ENCODE peak calls at places on chromosomes 4 and X, in six cellular contexts. K is mucosa of descending colon, U is activated T-cell treated with anti-CD3 and anti-CD28 coated beads for 48 hours, Y is T1000, B is NCI-H774, W is epithelial cell of prostate. G is an unnamed sample.

GRCh38 chr4:148239406-148239805 is 202.8 kb downstream of the NR3C2 start:
- DNase-seq in K (no peak), U (no peak), Y (no peak), B (no peak), W (no peak), G (no peak)

GRCh38 chrX:102840871-102841705 is 96.0 kb upstream of the RAB40AL start:
- DNase-seq in K (no peak), U (no peak), Y (no peak), B (no peak), W (no peak), G (no peak)

GRCh38 chr4:181582595-181582994 is 660.6 kb upstream of the TENM3 start:
- DNase-seq in K (no peak), U (no peak), Y (no peak), B (no peak), W (no peak), G (no peak)

GRCh38 chr4:77156912-77157858 is at the start of gene CCNG2:
- DNase-seq in K (peak; percentile 93), U (peak; percentile 71), Y (no peak), B (peak; percentile 92), W (peak; percentile 60), G (peak; percentile 92)

GRCh38 chr4:165537028-165537648 is 158.3 kb downstream of the CPE start:
- DNase-seq in K (no peak), U (no peak), Y (no peak), B (peak; percentile 1), W (no peak), G (no peak)

GRCh38 chr4:116702949-116703348 is 382.4 kb downstream of the TRAM1L1 start:
- DNase-seq in K (no peak), U (no peak), Y (no peak), B (no peak), W (no peak), G (no peak)

GRCh38 chr4:20639346-20639745 is 60.9 kb upstream of the PACRGL start:
- DNase-seq in K (no peak), U (no peak), Y (no peak), B (peak; percentile 77), W (no peak), G (no peak)

GRCh38 chr4:142331132-142331531 is 515.0 kb downstream of the INPP4B start:
- DNase-seq in K (no peak), U (no peak), Y (no peak), B (no peak), W (no peak), G (no peak)

GRCh38 chrX:47080915-47081236 is 2.6 kb downstream of the RGN start:
- DNase-seq in K (no peak), U (no peak), Y (no peak), B (no peak), W (no peak), G (no peak)

GRCh38 chrX:7132335-7133035 is 15.0 kb upstream of the STS start:
- DNase-seq in K (peak; percentile 72), U (no peak), Y (peak; percentile 8), B (peak; percentile 5), W (peak; percentile 79), G (peak; percentile 93)

GRCh38 chr4:98603683-98604573 is 54.5 kb downstream of the TSPAN5 start:
- DNase-seq in K (no peak), U (no peak), Y (no peak), B (no peak), W (no peak), G (no peak)

GRCh38 chr4:179095585-179096228 is 1653.5 kb upstream of the AGA start:
- DNase-seq in K (no peak), U (no peak), Y (peak; percentile 12), B (no peak), W (no peak), G (no peak)

GRCh38 chrX:10519278-10519677 is 101.1 kb downstream of the MID1 start:
- DNase-seq in K (no peak), U (no peak), Y (no peak), B (no peak), W (no peak), G (no peak)

GRCh38 chr4:129167640-129168260 is 71.8 kb downstream of the C4orf33 start:
- DNase-seq in K (no peak), U (no peak), Y (no peak), B (no peak), W (no peak), G (no peak)

GRCh38 chr4:12458621-12459020 is 1025.5 kb downstream of the RAB28 start:
- DNase-seq in K (no peak), U (no peak), Y (no peak), B (no peak), W (peak; percentile 76), G (no peak)

GRCh38 chr4:1080961-1081688 is 32.2 kb downstream of the RNF212 start:
- DNase-seq in K (no peak), U (no peak), Y (no peak), B (no peak), W (peak; percentile 84), G (no peak)

GRCh38 chrX:85243155-85243554 is 424 bp downstream of the SATL1 start:
- DNase-seq in K (no peak), U (no peak), Y (no peak), B (no peak), W (no peak), G (no peak)

GRCh38 chr4:90443231-90443630 is 316.0 kb downstream of the CCSER1 start:
- DNase-seq in K (no peak), U (no peak), Y (no peak), B (no peak), W (peak; percentile 45), G (no peak)

GRCh38 chr4:89509708-89510269 is 202.2 kb upstream of the GPRIN3 start:
- DNase-seq in K (no peak), U (no peak), Y (no peak), B (no peak), W (no peak), G (no peak)

GRCh38 chr4:27308379-27308778 is 447.7 kb downstream of the STIM2 start:
- DNase-seq in K (no peak), U (no peak), Y (no peak), B (no peak), W (no peak), G (no peak)

GRCh38 chr4:3387943-3388348 is 53.8 kb upstream of the HGFAC start:
- DNase-seq in K (peak; percentile 85), U (no peak), Y (peak; percentile 39), B (no peak), W (peak; percentile 33), G (peak; percentile 76)

GRCh38 chrX:100673397-100673953 is 29.5 kb downstream of the SRPX2 start:
- DNase-seq in K (no peak), U (no peak), Y (no peak), B (no peak), W (no peak), G (no peak)

GRCh38 chr4:2855584-2855983 is 11.9 kb downstream of the ADD1 start:
- DNase-seq in K (no peak), U (no peak), Y (no peak), B (no peak), W (no peak), G (no peak)

GRCh38 chr4:12265554-12265953 is 836.9 kb upstream of the HS3ST1 start:
- DNase-seq in K (no peak), U (no peak), Y (no peak), B (no peak), W (no peak), G (no peak)

GRCh38 chr4:185945238-185945637 is 123.7 kb upstream of the TLR3 start:
- DNase-seq in K (no peak), U (no peak), Y (no peak), B (no peak), W (no peak), G (no peak)

GRCh38 chr4:150002561-150002960 is 75.7 kb upstream of the DCLK2 start:
- DNase-seq in K (no peak), U (no peak), Y (no peak), B (no peak), W (no peak), G (no peak)

GRCh38 chr4:159487284-159487747 is 384.4 kb downstream of the RAPGEF2 start:
- DNase-seq in K (no peak), U (peak; percentile 5), Y (peak; percentile 16), B (peak; percentile 16), W (peak; percentile 18), G (peak; percentile 33)

GRCh38 chrX:10110984-10111363 is 45.8 kb upstream of the CLCN4 start:
- DNase-seq in K (no peak), U (peak; percentile 41), Y (no peak), B (no peak), W (no peak), G (no peak)

GRCh38 chrX:1397441-1397840 is 5.5 kb upstream of the SLC25A6 start:
- DNase-seq in K (peak; percentile 26), U (no peak), Y (no peak), B (no peak), W (no peak), G (no peak)

GRCh38 chr4:39548425-39549067 is 21.3 kb upstream of the UGDH start:
- DNase-seq in K (no peak), U (no peak), Y (no peak), B (no peak), W (no peak), G (no peak)